ENCODE peak calls at places on chromosomes 7 and 10, in seven cellular contexts. N, E, T, U, P, H and I are unnamed samples.
A peak's percentile ranks its signal among the peaks of the same experiment; 100 is the strongest.

GRCh38 chr10:64394744-64395143 is 873.5 kb downstream of the REEP3 start:
- DNase-seq in N (peak; percentile 73), E (no peak), T (no peak), U (peak; percentile 51), P (no peak), H (no peak), I (peak; percentile 39)

GRCh38 chr10:50360486-50360885 is 109.2 kb upstream of the ASAH2 start:
- DNase-seq in N (peak; percentile 25), E (no peak), T (no peak), U (no peak), P (no peak), H (no peak), I (peak; percentile 54)

GRCh38 chr7:102912742-102913141 is at the start of gene LRRC17:
- DNase-seq in N (peak; percentile 96), E (no peak), T (no peak), U (peak; percentile 97), P (peak; percentile 28), H (peak; percentile 87), I (peak; percentile 96)

GRCh38 chr7:152341039-152341913 is 94.5 kb downstream of the KMT2C start:
- DNase-seq in N (peak; percentile 58), E (peak; percentile 69), T (peak; percentile 60), U (peak; percentile 68), P (no peak), H (peak; percentile 52), I (peak; percentile 88)

GRCh38 chr7:76234282-76234584 is 32.5 kb downstream of the SRRM3 start:
- DNase-seq in N (no peak), E (no peak), T (no peak), U (no peak), P (no peak), H (no peak), I (no peak)

GRCh38 chr10:63066606-63067005 is 66.5 kb upstream of the NRBF2 start:
- DNase-seq in N (no peak), E (no peak), T (no peak), U (no peak), P (no peak), H (no peak), I (no peak)

GRCh38 chr7:51665045-51665785 is 348.6 kb upstream of the COBL start:
- DNase-seq in N (no peak), E (no peak), T (peak; percentile 78), U (no peak), P (no peak), H (no peak), I (no peak)

GRCh38 chr7:76358053-76358477 is 726 bp downstream of the YWHAG start:
- DNase-seq in N (no peak), E (peak; percentile 44), T (peak; percentile 87), U (peak; percentile 46), P (no peak), H (no peak), I (peak; percentile 49)

GRCh38 chr7:107025449-107026103 is 18.9 kb upstream of the PRKAR2B start:
- DNase-seq in N (no peak), E (peak; percentile 34), T (peak; percentile 33), U (no peak), P (no peak), H (no peak), I (peak; percentile 58)

GRCh38 chr10:115084434-115084833 is 8.7 kb upstream of the ATRNL1 start:
- DNase-seq in N (no peak), E (no peak), T (no peak), U (no peak), P (no peak), H (no peak), I (no peak)

GRCh38 chr7:57867884-57868701 is 418.1 kb downstream of the ZNF716 start:
- DNase-seq in N (no peak), E (peak; percentile 10), T (no peak), U (no peak), P (no peak), H (no peak), I (peak; percentile 8)

GRCh38 chr7:132220060-132220459 is 356.2 kb downstream of the PLXNA4 start:
- DNase-seq in N (no peak), E (no peak), T (no peak), U (no peak), P (no peak), H (no peak), I (no peak)

GRCh38 chr7:94676431-94676830 is 20.5 kb upstream of the SGCE start:
- DNase-seq in N (peak; percentile 64), E (no peak), T (no peak), U (no peak), P (no peak), H (no peak), I (no peak)

GRCh38 chr7:131409129-131409766 is 81.6 kb downstream of the MKLN1 start:
- DNase-seq in N (no peak), E (no peak), T (no peak), U (no peak), P (no peak), H (no peak), I (no peak)

GRCh38 chr7:80027616-80028173 is 106.9 kb upstream of the GNAI1 start:
- DNase-seq in N (no peak), E (no peak), T (no peak), U (no peak), P (no peak), H (no peak), I (no peak)

GRCh38 chr10:85811405-85811804 is 555.2 kb downstream of the GRID1 start:
- DNase-seq in N (no peak), E (no peak), T (no peak), U (no peak), P (no peak), H (no peak), I (no peak)

GRCh38 chr10:21452203-21452602 is 73.3 kb downstream of the SKIDA1 start:
- DNase-seq in N (no peak), E (no peak), T (peak; percentile 0), U (no peak), P (no peak), H (peak; percentile 7), I (no peak)

GRCh38 chr7:93931655-93932054 is 10.1 kb downstream of the GNG11 start:
- DNase-seq in N (no peak), E (no peak), T (no peak), U (no peak), P (no peak), H (no peak), I (no peak)

GRCh38 chr10:74502963-74503608 is 323.3 kb upstream of the KAT6B start:
- DNase-seq in N (peak; percentile 37), E (no peak), T (peak; percentile 73), U (peak; percentile 85), P (peak; percentile 42), H (peak; percentile 70), I (peak; percentile 62)

GRCh38 chr7:40571796-40572195 is 437.0 kb downstream of the SUGCT start:
- DNase-seq in N (peak; percentile 50), E (no peak), T (no peak), U (peak; percentile 66), P (peak; percentile 97), H (peak; percentile 84), I (peak; percentile 73)

GRCh38 chr7:92586403-92586802 is 3.8 kb downstream of the FAM133B start:
- DNase-seq in N (no peak), E (no peak), T (peak; percentile 31), U (no peak), P (peak; percentile 11), H (peak; percentile 21), I (peak; percentile 60)

GRCh38 chr7:80151274-80151665 is 16.6 kb downstream of the GNAI1 start:
- DNase-seq in N (no peak), E (no peak), T (no peak), U (peak; percentile 71), P (peak; percentile 83), H (peak; percentile 69), I (peak; percentile 85)

DNA sequence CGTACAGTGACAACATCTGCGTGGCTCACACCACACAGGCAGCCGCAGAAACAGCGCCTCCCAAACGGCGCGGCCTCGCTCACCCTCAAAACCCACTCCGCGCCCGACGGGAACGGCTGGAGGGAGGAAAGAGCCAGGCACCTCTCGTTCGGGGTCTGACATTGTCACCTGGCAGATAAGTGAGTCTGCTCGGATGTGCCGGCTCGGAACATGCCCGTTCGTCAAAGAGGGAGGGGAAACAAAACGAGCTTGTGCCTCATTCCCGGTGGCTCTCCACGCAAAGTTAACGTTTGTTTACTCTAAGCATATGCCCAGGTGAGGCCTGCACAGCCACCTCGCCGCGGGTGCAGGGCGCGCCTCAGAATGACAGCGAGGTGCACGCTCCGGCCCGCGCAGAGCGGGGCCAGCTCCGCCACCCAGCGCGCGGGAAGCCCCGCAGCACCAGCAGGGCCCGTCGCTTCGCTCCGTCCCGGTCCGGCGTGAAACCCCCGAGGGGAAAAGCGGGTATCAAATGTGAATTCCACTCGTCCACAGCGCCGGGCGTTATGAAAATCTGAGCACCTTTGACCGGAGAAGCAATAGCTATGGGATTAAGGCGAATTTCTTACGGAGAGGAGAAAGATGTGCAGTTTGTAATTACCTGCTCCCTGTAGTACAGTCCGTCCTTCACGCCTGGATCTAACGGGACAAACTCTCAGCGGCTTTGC is 13.1 kb downstream of the CNPY1 start:
- DNase-seq in N (no peak), E (no peak), T (peak; percentile 32), U (no peak), P (no peak), H (no peak), I (peak; percentile 4)
- H3K4me3 ChIP-seq in N (no peak overlapping the region), E (peak overlapping the region; percentile 31), T (peak overlapping the region; percentile 13), U (no peak overlapping the region), P (no peak overlapping the region), H (no peak overlapping the region), I (no peak overlapping the region)

DNA sequence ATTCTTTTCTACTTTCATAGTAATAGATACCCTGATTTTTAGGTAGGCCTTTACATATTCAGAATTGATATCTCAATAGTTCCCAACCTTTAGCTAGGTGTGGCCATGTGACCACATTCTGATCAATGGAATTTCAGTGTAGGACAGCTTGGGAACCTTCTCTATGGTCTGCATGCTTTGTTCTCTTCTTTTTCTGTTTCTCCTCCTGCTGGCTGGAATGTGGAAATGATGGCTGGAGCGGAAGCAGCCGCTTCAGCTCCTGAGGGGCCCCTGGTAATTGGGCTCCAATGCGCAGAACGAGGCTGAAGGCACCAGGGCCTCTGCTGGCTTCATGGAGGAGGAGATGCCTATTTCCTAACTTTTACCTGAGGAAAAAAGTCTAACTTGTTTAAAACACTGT is 152.6 kb downstream of the ZMYND11 start:
- DNase-seq in N (no peak), E (no peak), T (no peak), U (no peak), P (no peak), H (no peak), I (no peak)
- TF ChIP-seq CTCF in N (peak; percentile 61), E (peak; percentile 20), T (no peak), U (peak; percentile 26), P (peak; percentile 32), H (peak; percentile 20), I (peak; percentile 50)

GRCh38 chr10:122343936-122344335 is 30.6 kb upstream of the PLEKHA1 start:
- DNase-seq in N (no peak), E (no peak), T (no peak), U (no peak), P (no peak), H (no peak), I (no peak)
- H3K4me3 ChIP-seq in N (no peak overlapping the region), E (no peak overlapping the region), T (no peak overlapping the region), U (no peak overlapping the region), P (no peak overlapping the region), H (no peak overlapping the region), I (no peak overlapping the region)

DNA sequence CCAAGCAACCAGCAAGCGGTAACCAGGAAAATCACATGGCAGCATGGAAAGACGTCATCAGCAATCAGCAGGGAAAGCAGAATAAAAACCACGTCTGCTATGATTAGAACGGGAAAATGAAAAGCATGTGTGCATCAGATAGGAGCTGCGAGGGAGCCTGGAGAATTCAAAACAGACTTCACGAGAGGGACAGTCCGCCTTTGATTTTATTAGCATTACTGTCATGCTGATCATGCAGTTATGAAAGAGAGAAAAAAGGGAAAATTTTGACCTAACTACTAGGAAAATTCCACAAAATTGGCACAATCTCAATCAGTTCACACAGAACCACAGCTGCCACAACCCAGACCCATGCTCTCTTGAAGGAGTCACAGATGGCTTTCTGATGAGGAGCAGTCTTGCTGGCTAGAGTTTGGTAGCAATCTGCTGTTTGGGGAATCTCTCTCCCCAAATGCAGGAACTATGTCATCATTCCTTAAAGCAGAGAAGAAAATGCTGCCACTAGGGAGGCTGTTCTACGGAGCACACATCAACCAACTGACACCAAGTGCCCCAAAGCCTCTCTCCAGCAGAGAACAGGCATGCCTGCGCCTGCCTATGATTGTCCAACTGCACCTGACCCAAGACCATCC is 295.9 kb downstream of the TNS3 start:
- DNase-seq in N (peak; percentile 63), E (no peak), T (no peak), U (peak; percentile 45), P (peak; percentile 93), H (peak; percentile 63), I (peak; percentile 40)
- TF ChIP-seq CTCF in N (peak; percentile 53), E (no peak), T (no peak), U (peak; percentile 1), P (peak; percentile 52), H (peak; percentile 35), I (peak; percentile 33)